ENCODE peak calls at places on chromosome 2, in ten cellular contexts. N is MM.1S, H is HL-60, C is GM12865, V is cardiac fibroblast, F is mucosa of descending colon, D is mammary epithelial cell, B is psoas muscle, O is AG09319, W is AG04449. G is an unnamed sample.

GRCh38 chr2:48514591-48514990 is 15.4 kb upstream of the STON1 start:
- DNase-seq in N (no peak), H (no peak), C (no peak), V (peak; percentile 49), F (no peak), D (no peak), B (no peak), O (no peak), W (no peak), G (no peak)

GRCh38 chr2:176118606-176119370 is 2.2 kb downstream of the HOXD10 start:
- DNase-seq in N (peak; percentile 86), H (no peak), C (peak; percentile 58), V (no peak), F (peak; percentile 78), D (no peak), B (no peak), O (no peak), W (no peak), G (no peak)

GRCh38 chr2:207854484-207855386 is 85.0 kb upstream of the FZD5 start:
- DNase-seq in N (no peak), H (no peak), C (no peak), V (no peak), F (no peak), D (no peak), B (no peak), O (no peak), W (peak; percentile 57), G (no peak)

GRCh38 chr2:229612395-229612971 is 101.9 kb downstream of the DNER start:
- DNase-seq in N (no peak), H (no peak), C (no peak), V (no peak), F (no peak), D (no peak), B (no peak), O (no peak), W (no peak), G (no peak)

GRCh38 chr2:30358822-30359221 is 88.2 kb upstream of the LCLAT1 start:
- DNase-seq in N (no peak), H (no peak), C (no peak), V (no peak), F (no peak), D (no peak), B (no peak), O (no peak), W (no peak), G (peak; percentile 36)

GRCh38 chr2:70827388-70827787 is 7.0 kb upstream of the CLEC4F start:
- DNase-seq in N (no peak), H (no peak), C (no peak), V (no peak), F (no peak), D (no peak), B (no peak), O (no peak), W (no peak), G (no peak)

GRCh38 chr2:46001741-46002506 is 295.3 kb upstream of the EPAS1 start:
- DNase-seq in N (no peak), H (no peak), C (no peak), V (peak; percentile 85), F (no peak), D (no peak), B (no peak), O (no peak), W (no peak), G (no peak)

GRCh38 chr2:239600650-239601049 is 199.8 kb upstream of the HDAC4 start:
- DNase-seq in N (no peak), H (no peak), C (no peak), V (no peak), F (no peak), D (no peak), B (no peak), O (no peak), W (no peak), G (no peak)

GRCh38 chr2:163610817-163611556 is 124.8 kb downstream of the FIGN start:
- DNase-seq in N (no peak), H (no peak), C (peak; percentile 28), V (no peak), F (peak; percentile 4), D (no peak), B (no peak), O (no peak), W (no peak), G (no peak)
- TF ChIP-seq CTCF in N (no peak), H (peak; percentile 13), C (peak; percentile 15), V (no peak), F (no peak), D (peak; percentile 17), B (no peak), O (no peak), W (peak; percentile 4), G (peak; percentile 33)

DNA sequence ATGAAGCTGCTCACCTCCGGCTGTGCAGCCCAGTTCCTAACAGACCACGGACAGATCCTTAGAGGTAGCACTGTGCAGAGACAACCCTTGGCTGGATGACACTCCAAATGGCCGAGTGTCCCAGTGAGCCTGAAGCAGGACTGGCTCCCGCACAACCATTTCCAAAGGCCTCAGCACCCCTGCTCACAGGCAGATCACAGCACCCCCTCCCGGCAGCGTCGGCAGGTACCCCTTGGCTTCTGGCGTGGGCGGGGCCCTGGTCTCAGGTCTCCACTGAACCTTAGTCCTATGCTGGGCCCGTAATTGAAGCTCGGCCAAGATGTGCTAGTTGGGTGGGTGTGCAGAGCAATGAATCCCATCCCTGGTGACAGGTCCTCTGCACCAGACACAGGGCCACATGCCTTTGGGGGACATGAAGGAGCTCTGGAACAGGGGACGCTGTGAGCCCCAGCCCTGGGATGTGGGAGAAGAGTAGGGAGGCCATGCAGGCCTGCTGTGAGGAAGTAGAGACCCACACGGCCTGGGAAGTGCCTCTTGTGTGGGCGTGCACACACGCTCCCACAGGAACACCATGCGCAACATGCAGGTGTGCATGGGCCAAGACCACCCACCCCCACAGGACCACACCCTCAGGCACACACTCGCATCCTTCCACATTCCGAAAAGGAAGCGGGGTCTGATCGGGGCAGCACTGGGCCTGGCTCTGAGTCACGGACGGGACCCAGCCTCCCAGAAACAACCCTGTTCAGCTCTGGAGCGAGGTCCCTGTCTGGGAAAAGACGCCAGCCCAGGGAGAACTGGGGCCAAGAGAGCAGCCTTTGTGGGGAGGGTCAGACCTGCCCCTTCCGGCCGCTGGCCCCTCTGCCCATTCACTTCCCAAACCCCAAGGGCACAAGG is 2.8 kb downstream of the DUSP2 start:
- DNase-seq in N (no peak), H (no peak), C (peak; percentile 85), V (no peak), F (no peak), D (no peak), B (no peak), O (no peak), W (no peak), G (no peak)
- TF ChIP-seq CTCF in N (peak; percentile 8), H (no peak), C (peak; percentile 81), V (no peak), F (no peak), D (no peak), B (no peak), O (no peak), W (no peak), G (no peak)

GRCh38 chr2:216943109-216943508 is 83.2 kb upstream of the TNP1 start:
- DNase-seq in N (no peak), H (no peak), C (no peak), V (no peak), F (no peak), D (no peak), B (no peak), O (no peak), W (no peak), G (no peak)

GRCh38 chr2:216947055-216947454 is 87.2 kb upstream of the TNP1 start:
- DNase-seq in N (no peak), H (no peak), C (no peak), V (no peak), F (no peak), D (no peak), B (no peak), O (no peak), W (no peak), G (no peak)

GRCh38 chr2:216942016-216942415 is 82.2 kb upstream of the TNP1 start:
- DNase-seq in N (no peak), H (no peak), C (no peak), V (no peak), F (no peak), D (no peak), B (no peak), O (no peak), W (no peak), G (no peak)

GRCh38 chr2:216942465-216942864 is 82.6 kb upstream of the TNP1 start:
- DNase-seq in N (no peak), H (no peak), C (no peak), V (no peak), F (no peak), D (no peak), B (no peak), O (no peak), W (no peak), G (no peak)

DNA sequence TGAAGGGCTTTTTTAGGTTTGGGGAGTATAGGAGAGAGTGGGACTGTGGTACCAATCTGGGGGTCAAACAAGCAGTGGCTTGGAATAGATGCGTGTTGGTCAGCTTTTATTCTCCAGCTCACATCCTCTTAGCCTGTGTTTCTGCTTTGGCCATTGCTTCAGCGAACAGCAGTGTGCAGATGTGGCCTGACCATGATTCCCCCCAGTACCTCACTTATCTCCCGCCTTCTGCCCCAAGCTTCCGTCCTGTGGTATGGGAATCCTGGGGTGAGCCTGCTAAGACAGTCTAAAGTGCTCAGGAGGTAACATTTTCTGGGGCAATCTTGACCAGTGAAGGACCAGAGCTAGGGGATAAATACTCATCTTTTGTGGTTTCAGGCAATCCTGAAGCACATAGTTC is 84.9 kb upstream of the TNP1 start:
- DNase-seq in N (no peak), H (no peak), C (no peak), V (no peak), F (peak; percentile 17), D (no peak), B (no peak), O (no peak), W (no peak), G (no peak)
- TF ChIP-seq CTCF in N (no peak), H (no peak), C (no peak), V (no peak), F (no peak), D (no peak), B (no peak), O (no peak), W (no peak), G (no peak)

DNA sequence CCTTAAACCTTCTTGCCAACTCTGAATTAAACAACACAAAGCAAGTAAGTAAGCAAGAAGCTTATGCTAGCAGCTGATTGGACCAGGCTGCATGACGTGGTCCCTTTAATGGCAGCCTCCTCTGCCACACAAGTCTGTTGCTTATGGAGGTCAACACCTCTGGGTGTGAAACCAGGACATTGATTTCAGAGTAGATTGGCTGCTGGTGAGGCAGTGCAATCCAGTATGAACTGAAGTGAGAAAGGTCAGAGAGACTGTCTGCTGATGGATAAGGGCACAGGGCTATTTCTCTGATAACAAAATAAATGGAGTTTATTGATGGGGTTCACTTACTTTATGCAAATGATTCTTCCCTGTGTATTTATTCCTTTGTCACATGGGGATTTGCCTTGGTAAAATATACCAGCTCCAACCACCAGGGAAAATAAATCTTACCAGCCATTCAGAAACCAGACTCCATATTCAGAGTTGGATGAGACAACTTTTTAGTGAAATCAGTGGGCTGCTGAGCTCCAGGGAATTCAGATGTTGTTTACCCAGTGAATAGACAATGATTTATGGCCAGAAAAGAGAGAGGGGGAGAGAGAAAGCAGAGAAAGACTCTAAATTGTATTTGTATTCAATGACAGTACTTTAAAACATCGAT is 112.3 kb upstream of the NCKAP5 start:
- DNase-seq in N (no peak), H (no peak), C (no peak), V (no peak), F (no peak), D (no peak), B (no peak), O (no peak), W (no peak), G (no peak)
- TF ChIP-seq CTCF in N (no peak), H (no peak), C (no peak), V (no peak), F (no peak), D (no peak), B (no peak), O (no peak), W (no peak), G (no peak)

G was measured in D721Med.